ENCODE peak calls at places on chromosomes 6 and 20, in eight cellular contexts. N is hepatocyte, S is OCI-LY7, C is esophagus squamous epithelium, O is upper lobe of right lung, M is tibial artery, E is left lung, I is dorsolateral prefrontal cortex. B is an unnamed sample.

GRCh38 chr6:27091661-27092315 is 155.7 kb upstream of the PRSS16 start:
- DNase-seq in N (peak; percentile 64), S (peak; percentile 8), C (no peak), O (no peak), M (no peak), E (no peak), I (no peak), B (peak; percentile 58)

GRCh38 chr6:81373414-81373813 is 379.1 kb downstream of the TENT5A start:
- DNase-seq in N (no peak), S (no peak), C (no peak), O (no peak), M (no peak), E (no peak), I (no peak), B (no peak)

GRCh38 chr6:1497593-1498105 is 108.3 kb downstream of the FOXF2 start:
- DNase-seq in N (no peak), S (no peak), C (no peak), O (no peak), M (no peak), E (no peak), I (no peak), B (peak; percentile 84)

GRCh38 chr6:54598787-54599309 is 247.7 kb upstream of the FAM83B start:
- DNase-seq in N (no peak), S (no peak), C (no peak), O (no peak), M (no peak), E (no peak), I (no peak), B (no peak)

GRCh38 chr20:61043681-61044080 is 208.4 kb upstream of the CDH4 start:
- DNase-seq in N (no peak), S (no peak), C (no peak), O (no peak), M (no peak), E (no peak), I (no peak), B (no peak)

GRCh38 chr20:11882651-11883050 is 35.0 kb upstream of the BTBD3 start:
- DNase-seq in N (no peak), S (no peak), C (no peak), O (no peak), M (no peak), E (no peak), I (no peak), B (no peak)

GRCh38 chr6:4809999-4810918 is 34.1 kb downstream of the CDYL start:
- DNase-seq in N (no peak), S (no peak), C (no peak), O (no peak), M (no peak), E (no peak), I (no peak), B (no peak)

GRCh38 chr6:36050305-36050704 is 22.7 kb downstream of the MAPK14 start:
- DNase-seq in N (no peak), S (no peak), C (no peak), O (no peak), M (no peak), E (no peak), I (no peak), B (no peak)

GRCh38 chr6:119350202-119351004 is 842 bp upstream of the MAN1A1 start:
- DNase-seq in N (peak; percentile 68), S (peak; percentile 67), C (no peak), O (no peak), M (peak; percentile 37), E (no peak), I (no peak), B (peak; percentile 41)

GRCh38 chr6:41286544-41287346 is at the start of gene TREM1:
- DNase-seq in N (peak; percentile 49), S (no peak), C (no peak), O (peak; percentile 76), M (peak; percentile 71), E (peak; percentile 84), I (no peak), B (peak; percentile 43)

GRCh38 chr6:71031912-71032311 is 75.1 kb upstream of the B3GAT2 start:
- DNase-seq in N (peak; percentile 34), S (no peak), C (no peak), O (no peak), M (no peak), E (no peak), I (no peak), B (no peak)

GRCh38 chr6:42898891-42899361 is 16.9 kb upstream of the PTCRA start:
- DNase-seq in N (peak; percentile 84), S (peak; percentile 82), C (peak; percentile 10), O (no peak), M (peak; percentile 67), E (peak; percentile 61), I (peak; percentile 60), B (peak; percentile 91)

GRCh38 chr6:35305117-35305516 is 7.5 kb downstream of the DEF6 start:
- DNase-seq in N (no peak), S (no peak), C (no peak), O (no peak), M (no peak), E (no peak), I (no peak), B (no peak)

GRCh38 chr6:53532061-53532797 is 12.7 kb downstream of the GCLC start:
- DNase-seq in N (no peak), S (no peak), C (no peak), O (no peak), M (no peak), E (no peak), I (no peak), B (no peak)

GRCh38 chr6:73704260-73704659 is 8.3 kb downstream of the CD109 start:
- DNase-seq in N (peak; percentile 76), S (no peak), C (no peak), O (no peak), M (no peak), E (no peak), I (no peak), B (no peak)

GRCh38 chr20:59006167-59006863 is 739 bp downstream of the CTSZ start:
- DNase-seq in N (no peak), S (peak; percentile 34), C (no peak), O (peak; percentile 76), M (no peak), E (no peak), I (no peak), B (no peak)

GRCh38 chr6:119137194-119138072 is 59.0 kb upstream of the FAM184A start:
- DNase-seq in N (no peak), S (no peak), C (no peak), O (no peak), M (peak; percentile 55), E (no peak), I (no peak), B (no peak)

GRCh38 chr6:139862311-139862710 is 487.9 kb upstream of the CITED2 start:
- DNase-seq in N (no peak), S (no peak), C (no peak), O (no peak), M (no peak), E (no peak), I (no peak), B (no peak)
- H3K27ac ChIP-seq in N (no peak overlapping the region), S (no peak overlapping the region), C (no peak overlapping the region), O (no peak overlapping the region), M (no peak overlapping the region), E (no peak overlapping the region), I (no peak overlapping the region), B (no peak overlapping the region)

DNA sequence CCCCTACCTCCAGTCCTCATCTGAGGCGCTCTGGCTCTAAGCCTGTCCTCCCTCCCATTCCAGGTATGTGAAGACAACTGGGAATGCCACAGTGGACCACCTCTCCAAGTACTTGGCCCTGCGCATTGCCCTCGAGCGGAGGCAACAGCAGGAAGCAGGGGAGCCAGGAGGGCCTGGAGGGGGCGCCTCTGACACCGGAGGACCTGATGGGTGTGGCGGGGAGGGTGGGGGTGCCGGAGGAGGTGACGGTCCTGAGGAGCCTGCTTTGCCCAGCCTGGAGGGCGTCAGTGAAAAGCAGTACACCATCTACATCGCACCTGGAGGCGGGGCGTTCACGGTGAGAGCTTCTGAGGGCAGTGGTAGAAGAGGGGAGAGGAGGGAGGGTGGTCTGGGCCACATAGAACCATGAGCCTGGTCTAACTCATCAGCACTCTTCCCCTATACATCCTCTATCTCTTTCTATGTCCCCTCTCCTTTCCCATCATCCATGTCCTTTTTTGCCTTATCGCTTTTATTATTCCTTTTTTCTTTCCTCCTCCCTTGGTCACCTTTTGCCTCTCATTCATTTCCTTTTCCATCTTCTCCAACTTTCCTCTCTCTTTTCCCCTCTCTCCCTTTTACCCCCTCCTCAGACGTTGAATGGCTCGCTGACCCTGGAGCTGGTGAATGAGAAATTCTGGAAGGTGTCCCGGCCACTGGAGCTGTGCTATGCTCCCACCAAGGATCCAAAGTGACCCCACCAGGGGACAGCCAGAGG is 3.5 kb downstream of the RING1 start:
- DNase-seq in N (no peak), S (no peak), C (no peak), O (no peak), M (no peak), E (no peak), I (no peak), B (no peak)
- TF ChIP-seq CTCF in N (no peak), S (peak; percentile 33), C (no peak), O (no peak), M (no peak), E (no peak), I (no peak), B (no peak)

GRCh38 chr6:133306876-133307275 is 65.7 kb downstream of the EYA4 start:
- DNase-seq in N (no peak), S (no peak), C (no peak), O (no peak), M (no peak), E (no peak), I (no peak), B (no peak)
- H3K4me3 ChIP-seq in N (no peak overlapping the region), S (no peak overlapping the region), C (no peak overlapping the region), O (no peak overlapping the region), M (no peak overlapping the region), E (no peak overlapping the region), I (no peak overlapping the region), B (no peak overlapping the region)

GRCh38 chr20:17843246-17844132 is 125.1 kb downstream of the SNX5 start:
- DNase-seq in N (no peak), S (peak; percentile 44), C (no peak), O (no peak), M (peak; percentile 72), E (peak; percentile 56), I (no peak), B (peak; percentile 48)
- H3K27ac ChIP-seq in N (peak overlapping the region; percentile 37), S (no peak overlapping the region), C (peak overlapping the region; percentile 85), O (peak overlapping the region; percentile 56), M (peak overlapping the region; percentile 75), E (peak overlapping the region; percentile 78), I (peak overlapping the region; percentile 41), B (no peak overlapping the region)

GRCh38 chr6:168686339-168686738 is 245.4 kb downstream of the SMOC2 start:
- DNase-seq in N (no peak), S (no peak), C (no peak), O (no peak), M (no peak), E (no peak), I (no peak), B (no peak)
- TF ChIP-seq CTCF in N (no peak), S (no peak), C (no peak), O (no peak), M (no peak), E (no peak), I (no peak), B (no peak)

DNA sequence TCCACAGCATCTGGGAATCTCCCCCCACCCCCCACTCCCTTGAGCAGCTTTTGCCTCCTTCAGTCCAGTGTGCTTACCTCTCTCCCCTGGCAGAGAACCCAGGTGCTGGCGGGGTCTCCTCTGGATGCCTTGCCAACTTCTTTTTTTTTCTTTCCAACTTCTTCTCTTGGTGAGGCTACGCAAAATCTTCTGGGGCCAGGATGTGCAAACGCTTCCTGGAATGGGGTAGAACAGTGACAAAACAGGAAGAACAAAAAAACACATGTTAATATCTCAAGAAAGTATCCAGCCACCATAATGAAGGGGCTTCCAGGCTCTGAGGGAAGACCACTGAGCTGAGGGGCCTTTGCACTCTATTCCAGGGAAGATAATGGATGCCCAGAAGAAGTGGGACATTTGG is 53.9 kb upstream of the DDR1 start:
- DNase-seq in N (no peak), S (peak; percentile 43), C (no peak), O (no peak), M (no peak), E (no peak), I (no peak), B (no peak)
- H3K4me3 ChIP-seq in N (no peak overlapping the region), S (peak overlapping the region; percentile 18), C (no peak overlapping the region), O (peak overlapping the region; percentile 20), M (no peak overlapping the region), E (no peak overlapping the region), I (no peak overlapping the region), B (no peak overlapping the region)